ENCODE peak calls at places on chromosomes 6 and 20, in ten cellular contexts. H, A, G, D, Z, W, S, N, Y and J are unnamed samples.
A peak's percentile ranks its signal among the peaks of the same experiment; 100 is the strongest.

GRCh38 chr6:6811151-6812002 is 222.9 kb downstream of the LY86 start:
- DNase-seq in H (peak; percentile 34), A (peak; percentile 73), G (peak; percentile 95), D (peak; percentile 83), Z (no peak), W (peak; percentile 75), S (peak; percentile 66), N (no peak), Y (no peak), J (no peak)

GRCh38 chr6:16129623-16130243 is 847 bp downstream of the MYLIP start:
- DNase-seq in H (no peak), A (no peak), G (peak; percentile 10), D (peak; percentile 78), Z (no peak), W (peak; percentile 35), S (peak; percentile 33), N (no peak), Y (no peak), J (no peak)

GRCh38 chr6:142666599-142667185 is 278.3 kb downstream of the HIVEP2 start:
- DNase-seq in H (no peak), A (no peak), G (no peak), D (no peak), Z (no peak), W (no peak), S (no peak), N (no peak), Y (no peak), J (no peak)

GRCh38 chr6:47079638-47080037 is 37.5 kb upstream of the ADGRF1 start:
- DNase-seq in H (no peak), A (no peak), G (peak; percentile 14), D (peak; percentile 75), Z (no peak), W (no peak), S (no peak), N (no peak), Y (no peak), J (no peak)

GRCh38 chr6:30556714-30556963 is 350 bp upstream of the GNL1 start:
- DNase-seq in H (no peak), A (peak; percentile 75), G (no peak), D (peak; percentile 94), Z (peak; percentile 96), W (peak; percentile 91), S (peak; percentile 93), N (no peak), Y (peak; percentile 81), J (peak; percentile 91)

GRCh38 chr6:28898710-28898965 is 25.1 kb downstream of the TRIM27 start:
- DNase-seq in H (no peak), A (no peak), G (no peak), D (no peak), Z (no peak), W (no peak), S (no peak), N (no peak), Y (no peak), J (no peak)

GRCh38 chr20:41989935-41990635 is 371.9 kb upstream of the CHD6 start:
- DNase-seq in H (no peak), A (no peak), G (no peak), D (no peak), Z (no peak), W (no peak), S (no peak), N (no peak), Y (no peak), J (no peak)

GRCh38 chr20:10527781-10528180 is 92.7 kb downstream of the SLX4IP start:
- DNase-seq in H (no peak), A (no peak), G (no peak), D (no peak), Z (no peak), W (no peak), S (no peak), N (no peak), Y (no peak), J (no peak)

GRCh38 chr6:167153523-167153959 is 4.2 kb downstream of the GPR31 start:
- DNase-seq in H (no peak), A (no peak), G (peak; percentile 75), D (no peak), Z (no peak), W (no peak), S (no peak), N (peak; percentile 57), Y (peak; percentile 48), J (no peak)

GRCh38 chr6:170454512-170455285 is 98.4 kb downstream of the PSMB1 start:
- DNase-seq in H (no peak), A (peak; percentile 57), G (no peak), D (peak; percentile 48), Z (peak; percentile 56), W (no peak), S (no peak), N (no peak), Y (no peak), J (no peak)

GRCh38 chr20:23367770-23368169 is 5.8 kb downstream of the GZF1 start:
- DNase-seq in H (no peak), A (no peak), G (peak; percentile 61), D (no peak), Z (no peak), W (no peak), S (no peak), N (no peak), Y (no peak), J (no peak)

GRCh38 chr6:73129653-73130443 is 95.4 kb downstream of the KHDC1L start:
- DNase-seq in H (peak; percentile 81), A (peak; percentile 1), G (peak; percentile 78), D (peak; percentile 96), Z (peak; percentile 95), W (peak; percentile 75), S (peak; percentile 72), N (peak; percentile 81), Y (peak; percentile 37), J (peak; percentile 81)